ENCODE peak calls at places on chromosome X, in nine cellular contexts. X is KG1; G is endothelial cell; K is astrocyte of the spinal cord; O is nephron progenitor cell; I is IMR-90; U is CD8-positive, alpha-beta memory T cell; C is A549; T is stimulated activated CD4-positive, alpha-beta T cell treated with anti-CD3 and anti-CD28 coated beads, Interleukin-1b, Interleukin-23, amount 100 ng/mL, for 4 hours. R is an unnamed sample.

GRCh38 chrX:43405191-43405590 is 250.9 kb upstream of the MAOA start:
- DNase-seq in X (no peak), G (no peak), K (no peak), O (no peak), I (no peak), U (no peak), C (no peak), T (no peak), R (no peak)

GRCh38 chrX:79259073-79259689 is 108.0 kb downstream of the ITM2A start:
- DNase-seq in X (peak), G (no peak), K (no peak), O (no peak), I (no peak), U (peak), C (no peak), T (peak), R (peak)

GRCh38 chrX:40644821-40645358 is 2.5 kb downstream of the CXorf38 start:
- DNase-seq in X (peak), G (no peak), K (peak), O (no peak), I (peak), U (peak), C (no peak), T (peak), R (peak)

GRCh38 chrX:134171661-134172587 is 65.1 kb upstream of the CCDC160 start:
- DNase-seq in X (no peak), G (peak), K (no peak), O (peak), I (no peak), U (peak), C (no peak), T (peak), R (no peak)

GRCh38 chrX:101774340-101774739 is 114.7 kb upstream of the ARMCX2 start:
- DNase-seq in X (no peak), G (no peak), K (no peak), O (no peak), I (no peak), U (no peak), C (no peak), T (no peak), R (no peak)

GRCh38 chrX:144709841-144710240 is 537.5 kb upstream of the SPANXN1 start:
- DNase-seq in X (no peak), G (no peak), K (no peak), O (no peak), I (no peak), U (no peak), C (no peak), T (no peak), R (no peak)

GRCh38 chrX:15718283-15718970 is 19.6 kb upstream of the CA5B start:
- DNase-seq in X (no peak), G (no peak), K (no peak), O (no peak), I (no peak), U (no peak), C (no peak), T (no peak), R (no peak)

GRCh38 chrX:135740683-135741149 is 27.3 kb downstream of the CT45A3 start:
- DNase-seq in X (no peak), G (peak), K (no peak), O (no peak), I (no peak), U (no peak), C (peak), T (peak), R (no peak)

GRCh38 chrX:129139837-129140679 is 383.2 kb downstream of the SMARCA1 start:
- DNase-seq in X (no peak), G (no peak), K (peak), O (no peak), I (no peak), U (no peak), C (no peak), T (no peak), R (no peak)

GRCh38 chrX:72030431-72030830 is 101.3 kb downstream of the RTL5 start:
- DNase-seq in X (no peak), G (no peak), K (no peak), O (no peak), I (no peak), U (no peak), C (no peak), T (no peak), R (no peak)

GRCh38 chrX:44306336-44306735 is 37.1 kb downstream of the EFHC2 start:
- DNase-seq in X (no peak), G (no peak), K (peak), O (no peak), I (peak), U (no peak), C (no peak), T (no peak), R (no peak)

GRCh38 chrX:33190016-33190415 is 21.3 kb downstream of the DMD start:
- DNase-seq in X (no peak), G (no peak), K (peak), O (no peak), I (peak), U (no peak), C (no peak), T (no peak), R (no peak)

GRCh38 chrX:6228720-6229119 is at the start of gene NLGN4X:
- DNase-seq in X (no peak), G (peak), K (peak), O (peak), I (no peak), U (no peak), C (no peak), T (no peak), R (no peak)

GRCh38 chrX:37468111-37468739 is 103.2 kb upstream of the LANCL3 start:
- DNase-seq in X (no peak), G (no peak), K (no peak), O (no peak), I (no peak), U (no peak), C (no peak), T (no peak), R (no peak)

GRCh38 chrX:149570668-149571067 is 16.6 kb downstream of the MAGEA9B start:
- DNase-seq in X (no peak), G (no peak), K (peak), O (no peak), I (peak), U (no peak), C (no peak), T (no peak), R (no peak)

GRCh38 chrX:73562458-73562857 is 539 bp upstream of the CHIC1 start:
- DNase-seq in X (no peak), G (no peak), K (no peak), O (no peak), I (no peak), U (no peak), C (no peak), T (no peak), R (no peak)

GRCh38 chrX:68375803-68376202 is 57.5 kb downstream of the OPHN1 start:
- DNase-seq in X (no peak), G (no peak), K (no peak), O (no peak), I (peak), U (no peak), C (no peak), T (no peak), R (no peak)

GRCh38 chrX:43349363-43349762 is 306.7 kb upstream of the MAOA start:
- DNase-seq in X (no peak), G (peak), K (peak), O (peak), I (peak), U (peak), C (peak), T (peak), R (peak)

GRCh38 chrX:15524417-15524816 is 23.8 kb downstream of the BMX start:
- DNase-seq in X (no peak), G (no peak), K (peak), O (no peak), I (peak), U (no peak), C (no peak), T (no peak), R (no peak)

R was measured in AML-193.